ENCODE peak calls at places on chromosomes 12 and 14, in six cellular contexts. M, S, F, G, J and V are unnamed samples.

GRCh38 chr12:111409403-111410228 is 3.9 kb downstream of the SH2B3 start:
- DNase-seq in G (peak), F (peak), M (no peak), J (peak), S (peak), V (no peak)

GRCh38 chr14:106843951-106844483 is 1317.6 kb downstream of the TMEM121 start:
- DNase-seq in M (no peak), J (no peak), G (no peak), F (peak), S (no peak), V (peak)

GRCh38 chr12:119956047-119956446 is 33.0 kb upstream of the BICDL1 start:
- DNase-seq in M (no peak), F (no peak), S (no peak), G (no peak), J (no peak), V (peak)

GRCh38 chr14:69464829-69465228 is 19.7 kb upstream of the PLEKHD1 start:
- DNase-seq in G (no peak), F (no peak), M (no peak), S (no peak), J (peak), V (no peak)

GRCh38 chr14:90857866-90858265 is 41.6 kb upstream of the TTC7B start:
- DNase-seq in S (no peak), M (no peak), G (no peak), F (no peak), J (no peak), V (no peak)

GRCh38 chr12:47236109-47236714 is 156.5 kb upstream of the AMIGO2 start:
- DNase-seq in F (no peak), S (no peak), M (no peak), G (no peak), J (peak), V (peak)

GRCh38 chr14:85514487-85514886 is 15.5 kb upstream of the FLRT2 start:
- DNase-seq in G (no peak), S (no peak), F (no peak), J (no peak), M (no peak), V (no peak)

GRCh38 chr14:67964391-67964812 is 144.8 kb downstream of the RAD51B start:
- DNase-seq in J (no peak), M (no peak), G (no peak), F (no peak), S (no peak), V (peak)

GRCh38 chr12:122333142-122334087 is 67.1 kb upstream of the VPS33A start:
- DNase-seq in F (no peak), J (no peak), M (no peak), S (no peak), G (no peak), V (no peak)

GRCh38 chr12:124567673-124568373 is 411 bp upstream of the NCOR2 start:
- DNase-seq in G (peak), S (peak), M (peak), J (peak), F (peak), V (peak)

GRCh38 chr12:116615141-116615861 is 56.1 kb downstream of the MAP1LC3B2 start:
- DNase-seq in S (no peak), J (no peak), G (no peak), M (no peak), F (no peak), V (no peak)

GRCh38 chr12:87866602-87867292 is 162.5 kb downstream of the C12orf50 start:
- DNase-seq in S (peak), M (no peak), F (no peak), J (no peak), G (peak), V (no peak)

GRCh38 chr14:77102154-77102553 is 4.1 kb downstream of the CIPC start:
- DNase-seq in M (no peak), F (no peak), G (no peak), J (no peak), S (no peak), V (no peak)

GRCh38 chr14:33184587-33184986 is 245.9 kb downstream of the NPAS3 start:
- DNase-seq in J (no peak), F (no peak), M (no peak), G (peak), S (peak), V (no peak)

GRCh38 chr14:83994020-83994419 is 1535.9 kb upstream of the FLRT2 start:
- DNase-seq in F (no peak), G (no peak), S (no peak), J (no peak), M (no peak), V (no peak)

GRCh38 chr12:67306712-67307111 is 37.6 kb downstream of the CAND1 start:
- DNase-seq in S (no peak), G (no peak), F (no peak), J (no peak), M (no peak), V (no peak)

GRCh38 chr12:4193821-4194220 is 79.7 kb upstream of the CCND2 start:
- DNase-seq in M (no peak), J (no peak), G (peak), F (no peak), S (no peak), V (no peak)

GRCh38 chr14:29354446-29354845 is 573.2 kb downstream of the PRKD1 start:
- DNase-seq in F (no peak), G (no peak), J (no peak), M (no peak), S (no peak), V (no peak)

GRCh38 chr14:77458249-77458950 is 507 bp downstream of the AHSA1 start:
- DNase-seq in S (peak), G (peak), F (no peak), M (no peak), J (peak), V (peak)

GRCh38 chr12:120858306-120859088 is 45.7 kb downstream of the SPPL3 start:
- DNase-seq in M (no peak), J (no peak), F (no peak), S (no peak), G (no peak), V (no peak)

GRCh38 chr12:23204933-23205778 is 580.2 kb downstream of the ETNK1 start:
- DNase-seq in M (no peak), S (peak), F (no peak), J (peak), G (no peak), V (no peak)

GRCh38 chr12:124406043-124406442 is 111.2 kb downstream of the RFLNA start:
- DNase-seq in M (no peak), F (no peak), G (no peak), S (no peak), J (no peak), V (no peak)

GRCh38 chr14:93045965-93046695 is 69.6 kb downstream of the ITPK1 start:
- DNase-seq in S (peak), M (no peak), F (no peak), G (no peak), J (peak), V (peak)

GRCh38 chr12:51000245-51000644 is 25.9 kb downstream of the SLC11A2 start:
- DNase-seq in F (no peak), G (no peak), S (no peak), M (no peak), J (peak), V (no peak)

GRCh38 chr14:52110441-52111086 is 41.7 kb upstream of the NID2 start:
- DNase-seq in J (peak), M (no peak), F (no peak), S (no peak), G (no peak), V (peak)

GRCh38 chr12:12837025-12837872 is 24.1 kb downstream of the DDX47 start:
- DNase-seq in S (peak), J (peak), M (no peak), F (peak), G (peak), V (no peak)

GRCh38 chr12:122571821-122572220 is 44.8 kb downstream of the KNTC1 start:
- DNase-seq in M (no peak), G (no peak), S (no peak), F (no peak), J (no peak), V (no peak)

GRCh38 chr12:131755305-131756113 is 44.6 kb downstream of the SFSWAP start:
- DNase-seq in F (no peak), G (peak), M (no peak), S (peak), J (no peak), V (no peak)

GRCh38 chr12:80777587-80777986 is 60.9 kb downstream of the MYF5 start:
- DNase-seq in M (no peak), J (no peak), F (no peak), S (no peak), G (no peak), V (no peak)

GRCh38 chr14:76666746-76667145 is 94.5 kb upstream of the VASH1 start:
- DNase-seq in G (peak), M (no peak), F (no peak), S (no peak), J (no peak), V (peak)

GRCh38 chr14:31934767-31935266 is 142.3 kb upstream of the ARHGAP5 start:
- DNase-seq in M (no peak), J (peak), F (no peak), G (peak), S (peak), V (peak)

GRCh38 chr14:68285421-68286179 is 466.0 kb downstream of the RAD51B start:
- DNase-seq in J (no peak), M (no peak), F (no peak), G (no peak), S (no peak), V (no peak)

GRCh38 chr12:2341051-2341751 is 288.4 kb downstream of the CACNA1C start:
- DNase-seq in M (no peak), J (no peak), S (no peak), F (no peak), G (peak), V (peak)

GRCh38 chr14:48703728-48704467 is 882.3 kb downstream of the RPS29 start:
- DNase-seq in F (no peak), S (no peak), M (no peak), G (no peak), J (no peak), V (no peak)

GRCh38 chr12:47729233-47729632 is 3.9 kb upstream of the ENDOU start:
- DNase-seq in F (peak), M (no peak), J (peak), G (no peak), S (no peak), V (peak)

GRCh38 chr12:94710933-94711332 is 60.6 kb upstream of the TMCC3 start:
- DNase-seq in S (peak), F (no peak), M (no peak), J (peak), G (peak), V (peak)

GRCh38 chr12:132095520-132096409 is 48.4 kb downstream of the DDX51 start:
- DNase-seq in G (peak), M (no peak), J (no peak), S (no peak), F (no peak), V (no peak)

GRCh38 chr12:102169922-102170698 is 27.5 kb downstream of the PMCH start:
- DNase-seq in F (no peak), M (no peak), G (no peak), J (peak), S (peak), V (peak)

GRCh38 chr14:61644185-61644584 is 51.1 kb upstream of the HIF1A start:
- DNase-seq in G (no peak), J (no peak), S (no peak), M (no peak), F (no peak), V (no peak)